ENCODE peak calls at places on chromosomes 3 and 15, in eight cellular contexts. One of them, this sample, is unnamed.

GRCh38 chr3:138356666-138357409 is 8.5 kb downstream of the MRAS start:
- DNase-seq in EL: no peak
- DNase-seq in HS-5: no peak
- DNase-seq in stomach: no peak
- DNase-seq in HT-29: peak; percentile 50
- DNase-seq in esophagus muscularis mucosa: no peak
- DNase-seq in A549: no peak
- DNase-seq in dorsolateral prefrontal cortex: no peak
- DNase-seq in this sample: peak; percentile 46

GRCh38 chr15:63381301-63382192 is at the start of gene CA12:
- DNase-seq in A549: peak; percentile 81
- DNase-seq in esophagus muscularis mucosa: no peak
- DNase-seq in HT-29: peak; percentile 74
- DNase-seq in HS-5: no peak
- DNase-seq in stomach: peak; percentile 45
- DNase-seq in EL: peak; percentile 56
- DNase-seq in dorsolateral prefrontal cortex: no peak
- DNase-seq in this sample: no peak

GRCh38 chr3:27671101-27671500 is 51.0 kb downstream of the EOMES start:
- DNase-seq in esophagus muscularis mucosa: no peak
- DNase-seq in A549: no peak
- DNase-seq in stomach: no peak
- DNase-seq in dorsolateral prefrontal cortex: no peak
- DNase-seq in HS-5: no peak
- DNase-seq in HT-29: no peak
- DNase-seq in EL: no peak
- DNase-seq in this sample: no peak

GRCh38 chr3:122389892-122390291 is 5.9 kb downstream of the FAM162A start:
- DNase-seq in EL: no peak
- DNase-seq in A549: no peak
- DNase-seq in dorsolateral prefrontal cortex: no peak
- DNase-seq in HS-5: no peak
- DNase-seq in stomach: no peak
- DNase-seq in HT-29: no peak
- DNase-seq in esophagus muscularis mucosa: no peak
- DNase-seq in this sample: no peak

GRCh38 chr15:99731336-99732267 is 1.6 kb downstream of the LYSMD4 start:
- DNase-seq in A549: no peak
- DNase-seq in esophagus muscularis mucosa: no peak
- DNase-seq in dorsolateral prefrontal cortex: no peak
- DNase-seq in HT-29: no peak
- DNase-seq in stomach: peak; percentile 31
- DNase-seq in HS-5: no peak
- DNase-seq in EL: no peak
- DNase-seq in this sample: no peak

GRCh38 chr15:90905306-90906180 is 2.4 kb downstream of the MAN2A2 start:
- DNase-seq in dorsolateral prefrontal cortex: no peak
- DNase-seq in EL: no peak
- DNase-seq in esophagus muscularis mucosa: no peak
- DNase-seq in HT-29: no peak
- DNase-seq in A549: no peak
- DNase-seq in HS-5: no peak
- DNase-seq in stomach: no peak
- DNase-seq in this sample: no peak

GRCh38 chr15:29734917-29735572 is 87.2 kb downstream of the TJP1 start:
- DNase-seq in dorsolateral prefrontal cortex: no peak
- DNase-seq in A549: peak; percentile 92
- DNase-seq in HS-5: no peak
- DNase-seq in HT-29: no peak
- DNase-seq in stomach: no peak
- DNase-seq in esophagus muscularis mucosa: no peak
- DNase-seq in EL: peak; percentile 21
- DNase-seq in this sample: no peak

GRCh38 chr15:67080118-67080899 is 14.9 kb downstream of the SMAD3 start:
- DNase-seq in HS-5: no peak
- DNase-seq in stomach: peak; percentile 63
- DNase-seq in HT-29: no peak
- DNase-seq in A549: no peak
- DNase-seq in esophagus muscularis mucosa: no peak
- DNase-seq in EL: peak; percentile 93
- DNase-seq in dorsolateral prefrontal cortex: no peak
- DNase-seq in this sample: no peak

GRCh38 chr3:153023896-153024295 is 138.1 kb upstream of the RAP2B start:
- DNase-seq in stomach: no peak
- DNase-seq in A549: no peak
- DNase-seq in HT-29: no peak
- DNase-seq in EL: no peak
- DNase-seq in HS-5: no peak
- DNase-seq in dorsolateral prefrontal cortex: no peak
- DNase-seq in esophagus muscularis mucosa: no peak
- DNase-seq in this sample: no peak

GRCh38 chr15:57922780-57923179 is 142.7 kb downstream of the ALDH1A2 start:
- DNase-seq in A549: peak; percentile 5
- DNase-seq in stomach: peak; percentile 90
- DNase-seq in dorsolateral prefrontal cortex: no peak
- DNase-seq in HS-5: no peak
- DNase-seq in EL: no peak
- DNase-seq in esophagus muscularis mucosa: no peak
- DNase-seq in HT-29: peak; percentile 19
- DNase-seq in this sample: no peak

GRCh38 chr15:66723826-66724731 is 22.0 kb downstream of the SMAD6 start:
- DNase-seq in esophagus muscularis mucosa: no peak
- DNase-seq in HS-5: no peak
- DNase-seq in A549: peak; percentile 41
- DNase-seq in HT-29: peak; percentile 56
- DNase-seq in dorsolateral prefrontal cortex: no peak
- DNase-seq in stomach: no peak
- DNase-seq in EL: no peak
- DNase-seq in this sample: no peak

This sample was measured in hypothalamus.